ENCODE peak calls at places on chromosomes 4 and X, in four cellular contexts. V is endothelial cell, S is transverse colon, G is choroid plexus epithelial cell. F is an unnamed sample.

GRCh38 chr4:83974111-83974789 is 438.3 kb downstream of the GPAT3 start:
- DNase-seq in V (no peak), S (no peak), G (no peak), F (no peak)

GRCh38 chr4:67983333-67983732 is 20.0 kb upstream of the TMPRSS11A start:
- DNase-seq in V (no peak), S (no peak), G (no peak), F (no peak)

GRCh38 chrX:153521034-153521433 is 3.6 kb downstream of the ATP2B3 start:
- DNase-seq in V (no peak), S (no peak), G (no peak), F (no peak)

GRCh38 chrX:110055616-110056015 is 52.7 kb downstream of the TMEM164 start:
- DNase-seq in V (no peak), S (no peak), G (no peak), F (no peak)

GRCh38 chrX:40189018-40189417 is 91.3 kb upstream of the BCOR start:
- DNase-seq in V (no peak), S (no peak), G (peak), F (no peak)

GRCh38 chrX:69158166-69159040 is 6.8 kb downstream of the PJA1 start:
- DNase-seq in V (peak), S (peak), G (peak), F (no peak)

GRCh38 chrX:39162322-39162721 is 361.1 kb downstream of the MID1IP1 start:
- DNase-seq in V (peak), S (peak), G (no peak), F (no peak)

GRCh38 chr4:185933078-185933581 is 121.1 kb upstream of the SORBS2 start:
- DNase-seq in V (peak), S (no peak), G (peak), F (no peak)

GRCh38 chr4:182829196-182829595 is 88.0 kb downstream of the DCTD start:
- DNase-seq in V (no peak), S (no peak), G (no peak), F (no peak)

GRCh38 chr4:107931775-107932321 is 499 bp downstream of the CYP2U1 start:
- DNase-seq in V (peak), S (no peak), G (no peak), F (no peak)

GRCh38 chr4:82248903-82249632 is 124.7 kb downstream of the HNRNPD start:
- DNase-seq in V (no peak), S (no peak), G (no peak), F (no peak)

GRCh38 chr4:41454393-41454792 is 83.6 kb upstream of the LIMCH1 start:
- DNase-seq in V (no peak), S (no peak), G (peak), F (no peak)

GRCh38 chr4:55183926-55184599 is 58.7 kb upstream of the KDR start:
- DNase-seq in V (no peak), S (no peak), G (peak), F (no peak)

GRCh38 chr4:172692701-172693100 is 475.9 kb upstream of the GALNT7 start:
- DNase-seq in V (no peak), S (no peak), G (no peak), F (no peak)

GRCh38 chr4:173522160-173522873 is 7.7 kb downstream of the HAND2 start:
- DNase-seq in V (no peak), S (peak), G (peak), F (peak)

GRCh38 chrX:44874481-44875184 is 1.6 kb downstream of the KDM6A start:
- DNase-seq in V (no peak), S (peak), G (peak), F (no peak)

GRCh38 chr4:71784569-71785197 is 804 bp upstream of the GC start:
- DNase-seq in V (no peak), S (no peak), G (no peak), F (no peak)

GRCh38 chr4:1058997-1059665 is 47.7 kb downstream of the FGFRL1 start:
- DNase-seq in V (no peak), S (no peak), G (no peak), F (no peak)

GRCh38 chr4:69054578-69055200 is 41.6 kb upstream of the UGT2B7 start:
- DNase-seq in V (no peak), S (no peak), G (peak), F (no peak)

GRCh38 chrX:75547137-75547536 is 24.3 kb upstream of the ZDHHC15 start:
- DNase-seq in V (no peak), S (no peak), G (no peak), F (no peak)

GRCh38 chr4:792729-793108 is 33.2 kb downstream of the CPLX1 start:
- DNase-seq in V (no peak), S (no peak), G (no peak), F (no peak)

GRCh38 chr4:56434599-56435000 is 815 bp downstream of the PPAT start:
- DNase-seq in V (no peak), S (no peak), G (peak), F (no peak)

GRCh38 chr4:101597204-101597603 is 193.3 kb upstream of the BANK1 start:
- DNase-seq in V (no peak), S (no peak), G (no peak), F (no peak)

GRCh38 chr4:15945516-15945915 is 7.0 kb upstream of the FGFBP1 start:
- DNase-seq in V (no peak), S (no peak), G (no peak), F (no peak)

GRCh38 chrX:13285693-13286092 is 34.2 kb downstream of the ATXN3L start:
- DNase-seq in V (no peak), S (no peak), G (no peak), F (no peak)

GRCh38 chrX:46757052-46757451 is 1.9 kb downstream of the SLC9A7 start:
- DNase-seq in V (no peak), S (no peak), G (no peak), F (no peak)

GRCh38 chrX:71911023-71911730 is 532 bp downstream of the NHSL2 start:
- DNase-seq in V (peak), S (peak), G (no peak), F (no peak)

GRCh38 chr4:89226665-89227572 is 80.7 kb downstream of the GPRIN3 start:
- DNase-seq in V (peak), S (peak), G (peak), F (no peak)

GRCh38 chr4:56049428-56050212 is 100.9 kb downstream of the CEP135 start:
- DNase-seq in V (peak), S (peak), G (peak), F (no peak)

GRCh38 chr4:159358226-159358625 is 255.3 kb downstream of the RAPGEF2 start:
- DNase-seq in V (no peak), S (no peak), G (peak), F (no peak)

GRCh38 chrX:16188687-16189086 is 21.4 kb downstream of the MAGEB17 start:
- DNase-seq in V (no peak), S (no peak), G (no peak), F (no peak)

GRCh38 chr4:82745173-82745842 is 53.3 kb downstream of the SCD5 start:
- DNase-seq in V (no peak), S (no peak), G (peak), F (no peak)

GRCh38 chrX:776529-777230 is 146.1 kb downstream of the SHOX start:
- DNase-seq in V (no peak), S (no peak), G (no peak), F (no peak)

GRCh38 chr4:101761405-101761804 is 29.1 kb upstream of the BANK1 start:
- DNase-seq in V (no peak), S (no peak), G (no peak), F (no peak)

GRCh38 chrX:49251325-49251724 is 13.2 kb downstream of the FOXP3 start:
- DNase-seq in V (no peak), S (no peak), G (no peak), F (no peak)

GRCh38 chrX:16560173-16560572 is 89.8 kb upstream of the S100G start:
- DNase-seq in V (no peak), S (no peak), G (no peak), F (no peak)

GRCh38 chrX:768596-768995 is 138.0 kb downstream of the SHOX start:
- DNase-seq in V (no peak), S (no peak), G (no peak), F (no peak)

GRCh38 chrX:45344597-45344996 is 143.9 kb upstream of the DIPK2B start:
- DNase-seq in V (no peak), S (no peak), G (peak), F (no peak)

GRCh38 chr4:99506781-99507180 is 4.0 kb upstream of the C4orf17 start:
- DNase-seq in V (no peak), S (no peak), G (peak), F (no peak)

GRCh38 chrX:298993-299392 is 17.8 kb downstream of the PLCXD1 start:
- DNase-seq in V (no peak), S (no peak), G (no peak), F (no peak)

GRCh38 chr4:27176400-27176799 is 315.8 kb downstream of the STIM2 start:
- DNase-seq in V (peak), S (peak), G (peak), F (no peak)
- TF ChIP-seq CTCF in V (no peak), S (peak), G (no peak), F (peak)

GRCh38 chr4:3074078-3074845 is at the start of the genes HTT and HTT-AS:
- DNase-seq in V (peak), S (peak), G (peak), F (peak)
- TF ChIP-seq CTCF in V (no peak), S (no peak), G (no peak), F (no peak)

DNA sequence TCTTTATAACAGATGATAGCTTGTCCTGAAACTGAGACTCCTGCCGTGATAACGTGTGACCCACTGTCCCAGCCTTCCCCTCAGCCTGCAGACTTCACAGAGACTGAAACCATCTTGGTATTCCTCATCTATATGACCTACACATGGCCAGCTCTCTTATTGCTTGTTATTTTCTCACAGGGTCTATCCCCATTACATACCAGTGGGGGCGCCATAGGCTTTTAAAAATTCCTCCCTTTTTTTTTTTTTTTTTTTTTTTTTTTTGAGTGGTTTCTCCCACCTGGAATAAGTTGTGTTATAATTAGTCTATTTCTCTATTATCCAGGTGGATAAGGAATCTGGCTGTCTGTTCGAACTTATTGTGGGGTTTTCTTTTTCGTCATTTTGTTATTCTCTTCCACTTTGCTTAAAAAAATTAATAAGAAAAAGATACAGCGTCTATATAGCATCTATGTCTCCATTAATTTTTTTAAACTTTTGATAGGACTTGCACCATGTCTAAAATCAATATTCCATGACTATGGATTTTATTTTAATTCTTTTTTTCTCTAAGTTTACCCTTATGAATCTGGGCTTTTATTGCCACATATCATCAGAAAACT is 47.2 kb downstream of the GYG2 start:
- DNase-seq in V (no peak), S (no peak), G (peak), F (no peak)
- TF ChIP-seq CTCF in V (peak), S (no peak), G (peak), F (peak)

DNA sequence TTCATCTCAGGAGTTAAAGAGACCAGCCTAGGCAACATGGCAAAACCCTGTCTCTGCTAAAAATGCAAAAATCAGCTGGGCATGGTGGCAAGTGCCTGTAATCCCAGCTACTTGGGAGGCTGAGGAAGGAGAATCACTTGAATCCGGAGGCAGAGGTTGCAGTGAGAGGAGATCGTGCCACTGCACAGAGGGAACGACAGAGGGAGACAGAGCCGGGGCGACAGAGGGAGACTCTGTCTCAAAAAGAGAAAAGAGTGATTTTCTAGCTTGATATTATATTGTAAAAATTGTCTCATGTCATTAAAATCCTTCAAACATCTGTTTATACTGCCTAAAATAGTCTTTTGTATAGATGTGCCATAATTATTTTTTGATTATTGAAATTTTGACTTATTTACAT is 225.4 kb upstream of the AGA start:
- DNase-seq in V (no peak), S (no peak), G (no peak), F (no peak)
- TF ChIP-seq CTCF in V (no peak), S (peak), G (no peak), F (peak)